ENCODE peak calls at places on chromosomes 13 and 19, in ten cellular contexts. One of them, this sample, is unnamed.

GRCh38 chr19:29375429-29376093 is 150.2 kb upstream of the VSTM2B start:
- DNase-seq in effector CD4-positive, alpha-beta T cell: no peak
- DNase-seq in nephron progenitor cell: no peak
- DNase-seq in AG10803: no peak
- DNase-seq in T-helper 2 cell: no peak
- DNase-seq in kidney epithelial cell: no peak
- DNase-seq in GM10248: no peak
- DNase-seq in choroid plexus epithelial cell: no peak
- DNase-seq in psoas muscle: no peak
- DNase-seq in stimulated activated CD4-positive, alpha-beta T cell treated with anti-CD3 and anti-CD28 coated beads, Interleukin-1b, Interleukin-23, amount 100 ng/mL, for 48 hours: no peak
- DNase-seq in this sample: no peak

GRCh38 chr19:44951179-44952159 is 3.7 kb upstream of the CLPTM1 start:
- DNase-seq in AG10803: peak
- DNase-seq in nephron progenitor cell: peak
- DNase-seq in GM10248: peak
- DNase-seq in stimulated activated CD4-positive, alpha-beta T cell treated with anti-CD3 and anti-CD28 coated beads, Interleukin-1b, Interleukin-23, amount 100 ng/mL, for 48 hours: peak
- DNase-seq in T-helper 2 cell: peak
- DNase-seq in effector CD4-positive, alpha-beta T cell: peak
- DNase-seq in psoas muscle: peak
- DNase-seq in kidney epithelial cell: peak
- DNase-seq in choroid plexus epithelial cell: peak
- DNase-seq in this sample: no peak

GRCh38 chr19:55284405-55285058 is 735 bp downstream of the BRSK1 start:
- DNase-seq in psoas muscle: no peak
- DNase-seq in choroid plexus epithelial cell: no peak
- DNase-seq in T-helper 2 cell: no peak
- DNase-seq in GM10248: no peak
- DNase-seq in stimulated activated CD4-positive, alpha-beta T cell treated with anti-CD3 and anti-CD28 coated beads, Interleukin-1b, Interleukin-23, amount 100 ng/mL, for 48 hours: no peak
- DNase-seq in nephron progenitor cell: no peak
- DNase-seq in AG10803: no peak
- DNase-seq in kidney epithelial cell: no peak
- DNase-seq in effector CD4-positive, alpha-beta T cell: no peak
- DNase-seq in this sample: no peak

GRCh38 chr19:42121036-42121621 is 11.1 kb downstream of the POU2F2 start:
- DNase-seq in T-helper 2 cell: no peak
- DNase-seq in nephron progenitor cell: no peak
- DNase-seq in kidney epithelial cell: no peak
- DNase-seq in AG10803: no peak
- DNase-seq in GM10248: no peak
- DNase-seq in stimulated activated CD4-positive, alpha-beta T cell treated with anti-CD3 and anti-CD28 coated beads, Interleukin-1b, Interleukin-23, amount 100 ng/mL, for 48 hours: no peak
- DNase-seq in effector CD4-positive, alpha-beta T cell: no peak
- DNase-seq in choroid plexus epithelial cell: no peak
- DNase-seq in psoas muscle: peak
- DNase-seq in this sample: no peak

GRCh38 chr13:113369881-113370280 is 6.0 kb upstream of the GRTP1 start:
- DNase-seq in nephron progenitor cell: no peak
- DNase-seq in kidney epithelial cell: no peak
- DNase-seq in choroid plexus epithelial cell: no peak
- DNase-seq in psoas muscle: no peak
- DNase-seq in effector CD4-positive, alpha-beta T cell: no peak
- DNase-seq in stimulated activated CD4-positive, alpha-beta T cell treated with anti-CD3 and anti-CD28 coated beads, Interleukin-1b, Interleukin-23, amount 100 ng/mL, for 48 hours: no peak
- DNase-seq in AG10803: no peak
- DNase-seq in T-helper 2 cell: no peak
- DNase-seq in GM10248: no peak
- DNase-seq in this sample: no peak

GRCh38 chr19:45125975-45126493 is 33.1 kb downstream of the PPP1R37 start:
- DNase-seq in stimulated activated CD4-positive, alpha-beta T cell treated with anti-CD3 and anti-CD28 coated beads, Interleukin-1b, Interleukin-23, amount 100 ng/mL, for 48 hours: peak
- DNase-seq in AG10803: peak
- DNase-seq in kidney epithelial cell: no peak
- DNase-seq in GM10248: peak
- DNase-seq in choroid plexus epithelial cell: peak
- DNase-seq in effector CD4-positive, alpha-beta T cell: peak
- DNase-seq in T-helper 2 cell: peak
- DNase-seq in psoas muscle: peak
- DNase-seq in nephron progenitor cell: peak
- DNase-seq in this sample: peak

GRCh38 chr19:3142292-3142670 is 6.4 kb downstream of the GNA15 start:
- DNase-seq in AG10803: peak
- DNase-seq in nephron progenitor cell: no peak
- DNase-seq in choroid plexus epithelial cell: no peak
- DNase-seq in effector CD4-positive, alpha-beta T cell: no peak
- DNase-seq in psoas muscle: no peak
- DNase-seq in kidney epithelial cell: no peak
- DNase-seq in stimulated activated CD4-positive, alpha-beta T cell treated with anti-CD3 and anti-CD28 coated beads, Interleukin-1b, Interleukin-23, amount 100 ng/mL, for 48 hours: peak
- DNase-seq in T-helper 2 cell: peak
- DNase-seq in GM10248: no peak
- DNase-seq in this sample: no peak

GRCh38 chr19:7788178-7788932 is 25.3 kb downstream of the CLEC4M start:
- DNase-seq in T-helper 2 cell: no peak
- DNase-seq in kidney epithelial cell: no peak
- DNase-seq in nephron progenitor cell: peak
- DNase-seq in AG10803: no peak
- DNase-seq in choroid plexus epithelial cell: no peak
- DNase-seq in effector CD4-positive, alpha-beta T cell: no peak
- DNase-seq in GM10248: no peak
- DNase-seq in psoas muscle: no peak
- DNase-seq in stimulated activated CD4-positive, alpha-beta T cell treated with anti-CD3 and anti-CD28 coated beads, Interleukin-1b, Interleukin-23, amount 100 ng/mL, for 48 hours: no peak
- DNase-seq in this sample: no peak

GRCh38 chr13:38819053-38819452 is 132.2 kb downstream of the FREM2 start:
- DNase-seq in T-helper 2 cell: no peak
- DNase-seq in psoas muscle: no peak
- DNase-seq in effector CD4-positive, alpha-beta T cell: no peak
- DNase-seq in choroid plexus epithelial cell: peak
- DNase-seq in stimulated activated CD4-positive, alpha-beta T cell treated with anti-CD3 and anti-CD28 coated beads, Interleukin-1b, Interleukin-23, amount 100 ng/mL, for 48 hours: no peak
- DNase-seq in AG10803: no peak
- DNase-seq in nephron progenitor cell: no peak
- DNase-seq in GM10248: no peak
- DNase-seq in kidney epithelial cell: peak
- DNase-seq in this sample: no peak

GRCh38 chr19:40609561-40610395 is 8.6 kb downstream of the LTBP4 start:
- DNase-seq in effector CD4-positive, alpha-beta T cell: peak
- DNase-seq in GM10248: peak
- DNase-seq in stimulated activated CD4-positive, alpha-beta T cell treated with anti-CD3 and anti-CD28 coated beads, Interleukin-1b, Interleukin-23, amount 100 ng/mL, for 48 hours: peak
- DNase-seq in psoas muscle: peak
- DNase-seq in AG10803: peak
- DNase-seq in kidney epithelial cell: no peak
- DNase-seq in T-helper 2 cell: peak
- DNase-seq in nephron progenitor cell: peak
- DNase-seq in choroid plexus epithelial cell: peak
- DNase-seq in this sample: no peak

GRCh38 chr13:78993792-78994191 is 334.8 kb upstream of the OBI1 start:
- DNase-seq in effector CD4-positive, alpha-beta T cell: no peak
- DNase-seq in choroid plexus epithelial cell: no peak
- DNase-seq in stimulated activated CD4-positive, alpha-beta T cell treated with anti-CD3 and anti-CD28 coated beads, Interleukin-1b, Interleukin-23, amount 100 ng/mL, for 48 hours: no peak
- DNase-seq in nephron progenitor cell: no peak
- DNase-seq in T-helper 2 cell: no peak
- DNase-seq in psoas muscle: no peak
- DNase-seq in GM10248: no peak
- DNase-seq in AG10803: no peak
- DNase-seq in kidney epithelial cell: no peak
- DNase-seq in this sample: no peak

GRCh38 chr13:82634946-82635345 is 1247.3 kb downstream of the SLITRK1 start:
- DNase-seq in GM10248: no peak
- DNase-seq in kidney epithelial cell: no peak
- DNase-seq in choroid plexus epithelial cell: no peak
- DNase-seq in AG10803: no peak
- DNase-seq in effector CD4-positive, alpha-beta T cell: no peak
- DNase-seq in stimulated activated CD4-positive, alpha-beta T cell treated with anti-CD3 and anti-CD28 coated beads, Interleukin-1b, Interleukin-23, amount 100 ng/mL, for 48 hours: no peak
- DNase-seq in T-helper 2 cell: no peak
- DNase-seq in nephron progenitor cell: no peak
- DNase-seq in psoas muscle: no peak
- DNase-seq in this sample: no peak

GRCh38 chr19:39428309-39429112 is 7.2 kb downstream of the RPS16 start:
- DNase-seq in choroid plexus epithelial cell: peak
- DNase-seq in psoas muscle: peak
- DNase-seq in T-helper 2 cell: no peak
- DNase-seq in effector CD4-positive, alpha-beta T cell: no peak
- DNase-seq in GM10248: no peak
- DNase-seq in stimulated activated CD4-positive, alpha-beta T cell treated with anti-CD3 and anti-CD28 coated beads, Interleukin-1b, Interleukin-23, amount 100 ng/mL, for 48 hours: no peak
- DNase-seq in kidney epithelial cell: peak
- DNase-seq in AG10803: peak
- DNase-seq in nephron progenitor cell: peak
- DNase-seq in this sample: no peak

GRCh38 chr19:33325920-33326319 is 23.6 kb upstream of the CEBPA start:
- DNase-seq in nephron progenitor cell: no peak
- DNase-seq in effector CD4-positive, alpha-beta T cell: no peak
- DNase-seq in T-helper 2 cell: no peak
- DNase-seq in GM10248: no peak
- DNase-seq in choroid plexus epithelial cell: no peak
- DNase-seq in stimulated activated CD4-positive, alpha-beta T cell treated with anti-CD3 and anti-CD28 coated beads, Interleukin-1b, Interleukin-23, amount 100 ng/mL, for 48 hours: no peak
- DNase-seq in kidney epithelial cell: no peak
- DNase-seq in AG10803: peak
- DNase-seq in psoas muscle: peak
- DNase-seq in this sample: no peak

GRCh38 chr19:58305932-58306323 is 751 bp downstream of the ERVK3-1 start:
- DNase-seq in kidney epithelial cell: no peak
- DNase-seq in T-helper 2 cell: no peak
- DNase-seq in nephron progenitor cell: no peak
- DNase-seq in AG10803: no peak
- DNase-seq in choroid plexus epithelial cell: peak
- DNase-seq in stimulated activated CD4-positive, alpha-beta T cell treated with anti-CD3 and anti-CD28 coated beads, Interleukin-1b, Interleukin-23, amount 100 ng/mL, for 48 hours: no peak
- DNase-seq in effector CD4-positive, alpha-beta T cell: no peak
- DNase-seq in psoas muscle: no peak
- DNase-seq in GM10248: peak
- DNase-seq in this sample: no peak

GRCh38 chr13:21039097-21039800 is 22.1 kb downstream of the LATS2 start:
- DNase-seq in stimulated activated CD4-positive, alpha-beta T cell treated with anti-CD3 and anti-CD28 coated beads, Interleukin-1b, Interleukin-23, amount 100 ng/mL, for 48 hours: no peak
- DNase-seq in nephron progenitor cell: no peak
- DNase-seq in effector CD4-positive, alpha-beta T cell: no peak
- DNase-seq in choroid plexus epithelial cell: no peak
- DNase-seq in GM10248: no peak
- DNase-seq in kidney epithelial cell: no peak
- DNase-seq in psoas muscle: no peak
- DNase-seq in AG10803: no peak
- DNase-seq in T-helper 2 cell: no peak
- DNase-seq in this sample: no peak

GRCh38 chr13:110574161-110574560 is 12.6 kb upstream of the RAB20 start:
- DNase-seq in T-helper 2 cell: no peak
- DNase-seq in nephron progenitor cell: no peak
- DNase-seq in GM10248: no peak
- DNase-seq in psoas muscle: no peak
- DNase-seq in effector CD4-positive, alpha-beta T cell: no peak
- DNase-seq in choroid plexus epithelial cell: no peak
- DNase-seq in kidney epithelial cell: no peak
- DNase-seq in AG10803: no peak
- DNase-seq in stimulated activated CD4-positive, alpha-beta T cell treated with anti-CD3 and anti-CD28 coated beads, Interleukin-1b, Interleukin-23, amount 100 ng/mL, for 48 hours: no peak
- DNase-seq in this sample: no peak

GRCh38 chr19:29259153-29259552 is 46.2 kb upstream of the UQCRFS1 start:
- DNase-seq in psoas muscle: no peak
- DNase-seq in T-helper 2 cell: no peak
- DNase-seq in effector CD4-positive, alpha-beta T cell: no peak
- DNase-seq in nephron progenitor cell: no peak
- DNase-seq in choroid plexus epithelial cell: peak
- DNase-seq in AG10803: no peak
- DNase-seq in stimulated activated CD4-positive, alpha-beta T cell treated with anti-CD3 and anti-CD28 coated beads, Interleukin-1b, Interleukin-23, amount 100 ng/mL, for 48 hours: no peak
- DNase-seq in kidney epithelial cell: no peak
- DNase-seq in GM10248: no peak
- DNase-seq in this sample: no peak

GRCh38 chr13:51644649-51645048 is 60.4 kb downstream of the WDFY2 start:
- DNase-seq in T-helper 2 cell: no peak
- DNase-seq in stimulated activated CD4-positive, alpha-beta T cell treated with anti-CD3 and anti-CD28 coated beads, Interleukin-1b, Interleukin-23, amount 100 ng/mL, for 48 hours: no peak
- DNase-seq in psoas muscle: no peak
- DNase-seq in choroid plexus epithelial cell: peak
- DNase-seq in effector CD4-positive, alpha-beta T cell: no peak
- DNase-seq in AG10803: peak
- DNase-seq in GM10248: no peak
- DNase-seq in nephron progenitor cell: no peak
- DNase-seq in kidney epithelial cell: no peak
- DNase-seq in this sample: no peak

GRCh38 chr19:31591258-31591657 is 242.0 kb upstream of the TSHZ3 start:
- DNase-seq in stimulated activated CD4-positive, alpha-beta T cell treated with anti-CD3 and anti-CD28 coated beads, Interleukin-1b, Interleukin-23, amount 100 ng/mL, for 48 hours: no peak
- DNase-seq in GM10248: no peak
- DNase-seq in psoas muscle: no peak
- DNase-seq in effector CD4-positive, alpha-beta T cell: no peak
- DNase-seq in AG10803: no peak
- DNase-seq in nephron progenitor cell: no peak
- DNase-seq in choroid plexus epithelial cell: no peak
- DNase-seq in T-helper 2 cell: no peak
- DNase-seq in kidney epithelial cell: no peak
- DNase-seq in this sample: no peak

This sample was measured in epithelial cell of prostate.